ENCODE peak calls at places on chromosomes 4 and X, in six cellular contexts. M is CD8-positive, alpha-beta memory T cell; L is Ammon's horn; E is nucleus accumbens; B is SK-N-SH; U is HCT116. Q is an unnamed sample.

GRCh38 chrX:148501121-148502066 is 977 bp downstream of the AFF2 start:
- DNase-seq in M (no peak), L (peak; percentile 1), E (no peak), B (peak; percentile 25), U (no peak), Q (no peak)

GRCh38 chrX:69077895-69078455 is 87.3 kb downstream of the PJA1 start:
- DNase-seq in M (no peak), L (no peak), E (no peak), B (no peak), U (no peak), Q (no peak)

GRCh38 chrX:50168305-50168704 is 32.5 kb downstream of the AKAP4 start:
- DNase-seq in M (no peak), L (no peak), E (no peak), B (no peak), U (no peak), Q (no peak)

GRCh38 chr4:25029479-25030282 is 1.1 kb downstream of the LGI2 start:
- DNase-seq in M (no peak), L (no peak), E (no peak), B (peak; percentile 9), U (no peak), Q (no peak)

GRCh38 chr4:39970559-39971270 is 7.0 kb downstream of the PDS5A start:
- DNase-seq in M (no peak), L (no peak), E (no peak), B (no peak), U (peak; percentile 36), Q (no peak)

GRCh38 chr4:54268151-54268550 is 39.1 kb downstream of the PDGFRA start:
- DNase-seq in M (no peak), L (no peak), E (no peak), B (no peak), U (no peak), Q (no peak)

GRCh38 chr4:37453361-37454262 is 209.1 kb downstream of the NWD2 start:
- DNase-seq in M (peak; percentile 15), L (peak; percentile 82), E (peak; percentile 17), B (peak; percentile 74), U (no peak), Q (peak; percentile 79)

GRCh38 chr4:67869580-67870190 is 14.1 kb downstream of the TMPRSS11D start:
- DNase-seq in M (no peak), L (no peak), E (no peak), B (no peak), U (no peak), Q (no peak)

GRCh38 chr4:78747328-78747946 is 28.7 kb upstream of the BMP2K start:
- DNase-seq in M (no peak), L (no peak), E (no peak), B (no peak), U (no peak), Q (no peak)

GRCh38 chr4:151667025-151667424 is 93.8 kb downstream of the GATB start:
- DNase-seq in M (no peak), L (no peak), E (no peak), B (no peak), U (no peak), Q (no peak)

GRCh38 chr4:26214994-26215393 is 105.8 kb upstream of the RBPJ start:
- DNase-seq in M (no peak), L (no peak), E (no peak), B (no peak), U (no peak), Q (no peak)

GRCh38 chrX:148133099-148133725 is 152.1 kb downstream of the FMR1NB start:
- DNase-seq in M (peak; percentile 5), L (no peak), E (no peak), B (no peak), U (no peak), Q (no peak)

GRCh38 chr4:120870279-120870673 is 52.2 kb downstream of the PRDM5 start:
- DNase-seq in M (no peak), L (no peak), E (no peak), B (peak; percentile 3), U (no peak), Q (no peak)

GRCh38 chrX:10352536-10352935 is 195.8 kb downstream of the CLCN4 start:
- DNase-seq in M (no peak), L (no peak), E (no peak), B (no peak), U (no peak), Q (no peak)